ENCODE peak calls at places on chromosomes 2 and 18, in five cellular contexts. A is K562, N is sigmoid colon, O is ovary, C is tibial nerve. L is an unnamed sample.

GRCh38 chr2:8605350-8606065 is 76.3 kb upstream of the ID2 start:
- DNase-seq in A (no peak), N (no peak), O (no peak), C (no peak), L (no peak)

GRCh38 chr2:214593723-214594122 is 182.9 kb downstream of the VWC2L start:
- DNase-seq in A (no peak), N (no peak), O (no peak), C (no peak), L (no peak)

GRCh38 chr2:97698530-97698929 is 14.8 kb upstream of the ZAP70 start:
- DNase-seq in A (no peak), N (no peak), O (no peak), C (no peak), L (no peak)

GRCh38 chr18:65269375-65269774 is 481.4 kb upstream of the CDH7 start:
- DNase-seq in A (no peak), N (no peak), O (no peak), C (no peak), L (no peak)

GRCh38 chr2:197073701-197074433 is 147.4 kb upstream of the PGAP1 start:
- DNase-seq in A (no peak), N (peak), O (peak), C (peak), L (no peak)

GRCh38 chr2:238761802-238762373 is 86.0 kb upstream of the TWIST2 start:
- DNase-seq in A (no peak), N (no peak), O (no peak), C (no peak), L (no peak)

GRCh38 chr2:157246212-157247067 is 11.1 kb upstream of the GALNT5 start:
- DNase-seq in A (no peak), N (no peak), O (no peak), C (no peak), L (no peak)

GRCh38 chr2:182999348-183000028 is 38.8 kb downstream of the NCKAP1 start:
- DNase-seq in A (no peak), N (no peak), O (no peak), C (no peak), L (no peak)

GRCh38 chr2:234447963-234448362 is 48.9 kb downstream of the ARL4C start:
- DNase-seq in A (no peak), N (no peak), O (no peak), C (no peak), L (no peak)

GRCh38 chr18:55651236-55651635 is 63.2 kb upstream of the TCF4 start:
- DNase-seq in A (no peak), N (no peak), O (no peak), C (no peak), L (no peak)

GRCh38 chr2:188158337-188159100 is 133.2 kb upstream of the GULP1 start:
- DNase-seq in A (no peak), N (no peak), O (no peak), C (no peak), L (no peak)

GRCh38 chr2:98348066-98348561 is 1.9 kb downstream of the CNGA3 start:
- DNase-seq in A (no peak), N (no peak), O (no peak), C (no peak), L (no peak)

GRCh38 chr2:18426174-18426573 is 134.3 kb downstream of the RDH14 start:
- DNase-seq in A (no peak), N (no peak), O (no peak), C (no peak), L (no peak)

GRCh38 chr2:181471783-181472182 is 14.6 kb downstream of the ITGA4 start:
- DNase-seq in A (no peak), N (no peak), O (no peak), C (no peak), L (no peak)

GRCh38 chr18:45136381-45137088 is 455.8 kb downstream of the SETBP1 start:
- DNase-seq in A (no peak), N (no peak), O (no peak), C (no peak), L (no peak)

GRCh38 chr2:114543106-114543806 is 100.8 kb downstream of the DPP10 start:
- DNase-seq in A (no peak), N (no peak), O (peak), C (peak), L (peak)

GRCh38 chr2:144890828-144891227 is 370.9 kb upstream of the ZEB2 start:
- DNase-seq in A (no peak), N (no peak), O (no peak), C (no peak), L (no peak)

GRCh38 chr2:146917430-146918037 is 927.3 kb upstream of the ACVR2A start:
- DNase-seq in A (no peak), N (no peak), O (no peak), C (no peak), L (no peak)

GRCh38 chr2:85318222-85319182 is 9.3 kb downstream of the TGOLN2 start:
- DNase-seq in A (no peak), N (peak), O (no peak), C (no peak), L (peak)

GRCh38 chr18:11310476-11311086 is 161.2 kb upstream of the PIEZO2 start:
- DNase-seq in A (peak), N (no peak), O (no peak), C (no peak), L (no peak)

GRCh38 chr2:224220581-224221255 is 181.2 kb downstream of the FAM124B start:
- DNase-seq in A (no peak), N (no peak), O (no peak), C (no peak), L (no peak)

GRCh38 chr2:191740016-191740419 is 62.1 kb downstream of the NABP1 start:
- DNase-seq in A (no peak), N (no peak), O (no peak), C (no peak), L (no peak)

GRCh38 chr2:128268611-128269357 is 49.9 kb downstream of the HS6ST1 start:
- DNase-seq in A (no peak), N (peak), O (no peak), C (no peak), L (no peak)

GRCh38 chr2:220544049-220544448 is 916.6 kb downstream of the SLC4A3 start:
- DNase-seq in A (no peak), N (no peak), O (no peak), C (no peak), L (no peak)

GRCh38 chr2:73764945-73765344 is 15.0 kb downstream of the DUSP11 start:
- DNase-seq in A (no peak), N (no peak), O (no peak), C (no peak), L (no peak)

GRCh38 chr18:10455726-10456453 is 1.5 kb downstream of the APCDD1 start:
- DNase-seq in A (no peak), N (no peak), O (no peak), C (no peak), L (no peak)

GRCh38 chr2:109173311-109174171 is 44.5 kb downstream of the SH3RF3 start:
- DNase-seq in A (no peak), N (peak), O (peak), C (peak), L (no peak)

GRCh38 chr18:58091099-58091611 is 47.1 kb downstream of the NEDD4L start:
- DNase-seq in A (no peak), N (no peak), O (no peak), C (no peak), L (no peak)

GRCh38 chr2:111638274-111638877 is 245.6 kb downstream of the ANAPC1 start:
- DNase-seq in A (no peak), N (no peak), O (no peak), C (no peak), L (no peak)

GRCh38 chr2:240605867-240606743 is 19.2 kb upstream of the GPR35 start:
- DNase-seq in A (no peak), N (peak), O (peak), C (no peak), L (no peak)

GRCh38 chr18:24915547-24915946 is 436.4 kb downstream of the ZNF521 start:
- DNase-seq in A (no peak), N (no peak), O (no peak), C (no peak), L (no peak)

GRCh38 chr2:134241911-134242310 is 12.0 kb upstream of the MGAT5 start:
- DNase-seq in A (no peak), N (no peak), O (no peak), C (no peak), L (no peak)
- TF ChIP-seq EP300 in A (no peak), N (no peak), O (no peak), C (no peak), L (no peak)

DNA sequence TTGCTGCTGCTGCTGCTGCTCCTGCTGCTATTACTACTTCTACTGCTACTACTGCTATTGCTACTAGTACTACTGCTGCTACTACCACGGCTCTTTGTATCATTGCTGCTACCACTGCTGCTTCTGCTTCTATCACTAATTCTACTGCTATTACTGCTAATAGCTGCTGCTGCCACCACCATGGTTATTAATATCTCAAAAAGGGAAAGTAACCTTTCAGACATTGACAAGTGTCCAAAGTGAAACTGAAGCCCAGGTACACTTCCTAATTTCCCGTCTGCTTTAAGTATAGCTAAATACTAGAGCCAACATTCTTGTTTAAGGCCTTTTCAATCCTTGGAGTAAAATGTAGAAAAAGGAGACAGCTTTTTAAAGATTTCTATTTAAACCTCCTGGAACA is 45.4 kb upstream of the EHBP1 start:
- DNase-seq in A (no peak), N (no peak), O (no peak), C (no peak), L (no peak)
- H3K4me3 ChIP-seq in A (no peak), N (peak), O (no peak), C (no peak), L (no peak)

DNA sequence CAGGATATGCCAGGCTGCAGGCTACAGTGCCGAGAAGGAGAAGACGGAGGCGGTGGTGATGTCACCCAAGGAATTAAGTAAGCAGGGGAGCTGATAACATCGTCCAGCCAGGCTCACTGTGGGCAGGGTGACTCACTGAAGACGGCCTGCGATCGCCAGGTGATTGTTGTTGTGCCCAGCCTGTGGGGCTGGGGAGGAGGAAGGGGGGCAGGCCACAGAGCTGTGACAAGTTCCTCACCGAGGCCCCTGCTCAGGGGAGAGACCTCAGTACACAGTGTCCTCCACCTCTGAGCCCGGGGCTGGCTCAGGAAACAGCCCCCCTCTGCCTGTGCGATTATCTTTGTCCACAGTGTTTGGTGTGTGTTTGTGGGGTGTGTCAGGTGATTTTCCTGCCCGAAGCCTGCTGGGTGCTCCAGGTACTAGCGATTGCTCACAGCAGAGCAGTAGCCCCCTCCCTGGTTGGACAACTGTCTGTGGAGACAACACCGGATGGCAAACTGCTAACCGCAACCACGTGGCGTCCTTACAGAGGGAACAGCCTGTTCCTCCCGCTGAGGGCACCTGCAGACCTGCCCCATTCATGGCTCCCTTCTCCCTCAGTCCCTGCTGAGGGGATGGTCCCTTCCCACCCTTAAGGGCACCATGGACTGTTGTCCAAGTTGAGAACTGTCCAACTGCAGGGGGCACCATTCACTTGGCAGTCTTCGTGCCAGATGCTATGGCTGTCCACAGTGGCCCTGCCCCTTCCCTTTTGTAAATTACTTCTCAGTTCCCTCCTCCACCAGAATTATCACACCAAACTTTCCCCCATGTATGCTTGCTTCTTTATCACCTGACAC is 95.1 kb downstream of the ZFP36L2 start:
- DNase-seq in A (peak), N (peak), O (no peak), C (peak), L (peak)
- TF ChIP-seq EP300 in A (peak), N (no peak), O (no peak), C (peak), L (peak)

GRCh38 chr2:164840458-164840929 is 1.1 kb downstream of the COBLL1 start:
- DNase-seq in A (no peak), N (peak), O (peak), C (peak), L (peak)
- H3K4me3 ChIP-seq in A (no peak), N (peak), O (peak), C (peak), L (peak)

GRCh38 chr2:29117636-29118303 is 2.6 kb downstream of the CLIP4 start:
- DNase-seq in A (no peak), N (no peak), O (no peak), C (no peak), L (no peak)
- TF ChIP-seq EP300 in A (no peak), N (no peak), O (no peak), C (no peak), L (no peak)

DNA sequence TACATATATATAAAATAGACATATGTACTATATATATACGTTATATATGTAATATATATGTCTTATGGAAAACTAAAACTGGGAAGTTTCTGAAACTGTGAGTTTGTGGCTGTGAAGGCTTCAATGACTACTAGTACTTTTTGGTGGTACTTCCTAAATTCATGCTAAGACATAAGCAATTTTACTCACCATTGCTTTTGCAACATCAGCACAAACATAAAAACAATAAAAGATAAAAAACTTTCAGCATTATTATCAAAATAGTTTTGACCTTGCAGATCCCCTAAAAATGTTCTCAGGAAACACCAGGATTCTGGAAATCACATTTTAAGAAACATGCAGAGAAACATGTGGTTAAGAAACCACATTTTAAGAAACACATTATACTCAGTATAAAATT is 269.9 kb downstream of the PID1 start:
- DNase-seq in A (no peak), N (no peak), O (no peak), C (no peak), L (no peak)
- H3K4me3 ChIP-seq in A (no peak), N (no peak), O (no peak), C (no peak), L (no peak)

GRCh38 chr18:39805218-39805617 is 2149.8 kb upstream of the PIK3C3 start:
- DNase-seq in A (no peak), N (no peak), O (no peak), C (no peak), L (no peak)

GRCh38 chr18:39802648-39803229 is 2152.3 kb upstream of the PIK3C3 start:
- DNase-seq in A (no peak), N (no peak), O (no peak), C (no peak), L (no peak)

GRCh38 chr18:39799010-39799409 is 2156.0 kb upstream of the PIK3C3 start:
- DNase-seq in A (no peak), N (no peak), O (no peak), C (no peak), L (no peak)

GRCh38 chr18:39801848-39802247 is 2153.2 kb upstream of the PIK3C3 start:
- DNase-seq in A (no peak), N (no peak), O (no peak), C (no peak), L (no peak)

DNA sequence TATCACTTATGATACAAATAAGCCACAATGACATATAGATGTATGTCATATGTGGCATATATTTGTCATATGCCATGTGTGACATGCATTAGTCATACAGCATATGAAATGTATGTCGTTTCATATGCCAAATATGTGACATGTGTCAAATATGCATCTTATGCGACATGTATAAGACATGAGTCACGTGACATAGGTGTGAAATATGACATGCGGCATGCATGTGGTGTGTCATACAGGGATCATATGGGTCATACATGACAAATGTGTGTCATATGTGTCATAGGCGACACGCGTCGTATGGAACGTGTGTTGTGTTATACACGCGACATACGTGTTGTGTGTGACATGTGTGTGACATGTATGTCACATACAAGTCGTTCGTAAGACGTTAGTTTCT is 2154.0 kb upstream of the PIK3C3 start:
- DNase-seq in A (no peak), N (no peak), O (no peak), C (no peak), L (no peak)
- TF ChIP-seq EP300 in A (no peak), N (no peak), O (no peak), C (no peak), L (no peak)

GRCh38 chr2:229445013-229445412 is 173.9 kb upstream of the PID1 start:
- DNase-seq in A (no peak), N (peak), O (peak), C (peak), L (peak)
- H3K4me3 ChIP-seq in A (no peak), N (no peak), O (no peak), C (no peak), L (no peak)

GRCh38 chr2:168085801-168086361 is 161.5 kb downstream of the STK39 start:
- DNase-seq in A (no peak), N (no peak), O (no peak), C (no peak), L (no peak)
- TF ChIP-seq EP300 in A (no peak), N (no peak), O (no peak), C (no peak), L (no peak)

GRCh38 chr2:44954306-44954901 is 12.9 kb downstream of the SIX3 start:
- DNase-seq in A (no peak), N (no peak), O (no peak), C (no peak), L (no peak)
- H3K4me3 ChIP-seq in A (no peak), N (no peak), O (no peak), C (no peak), L (no peak)

L was measured in upper lobe of left lung.